ENCODE peak calls at places on chromosomes 1 and 21, in eight cellular contexts. K is GM23338, W is HepG2, O is upper lobe of left lung, X is stomach, G is transverse colon, U is suprapubic skin, S is Panc1. P is an unnamed sample.

GRCh38 chr1:109404838-109405237 is 7.1 kb upstream of the SORT1 start:
- DNase-seq in K (no peak), W (no peak), O (no peak), X (no peak), G (no peak), U (no peak), S (no peak), P (no peak)

GRCh38 chr1:147748687-147749350 is 11.6 kb downstream of the GJA5 start:
- DNase-seq in K (no peak), W (no peak), O (no peak), X (no peak), G (no peak), U (no peak), S (no peak), P (no peak)

GRCh38 chr1:45008516-45008915 is 2.6 kb downstream of the HECTD3 start:
- DNase-seq in K (no peak), W (no peak), O (no peak), X (no peak), G (no peak), U (no peak), S (no peak), P (no peak)

GRCh38 chr21:33314096-33314495 is 10.7 kb upstream of the IFNAR1 start:
- DNase-seq in K (no peak), W (no peak), O (no peak), X (no peak), G (no peak), U (no peak), S (no peak), P (no peak)

GRCh38 chr1:149995927-149996326 is 14.6 kb downstream of the OTUD7B start:
- DNase-seq in K (peak), W (no peak), O (no peak), X (no peak), G (no peak), U (no peak), S (no peak), P (no peak)

GRCh38 chr1:210446479-210446878 is 117.8 kb downstream of the HHAT start:
- DNase-seq in K (no peak), W (no peak), O (no peak), X (no peak), G (no peak), U (no peak), S (no peak), P (no peak)

GRCh38 chr1:229554886-229555621 is 3.5 kb downstream of the ABCB10 start:
- DNase-seq in K (no peak), W (no peak), O (no peak), X (no peak), G (no peak), U (no peak), S (no peak), P (no peak)

GRCh38 chr1:151145158-151146071 is 1.0 kb downstream of the SEMA6C start:
- DNase-seq in K (peak), W (no peak), O (peak), X (no peak), G (no peak), U (no peak), S (no peak), P (peak)

GRCh38 chr1:98323906-98324358 is 337.6 kb upstream of the SNX7 start:
- DNase-seq in K (peak), W (no peak), O (no peak), X (peak), G (peak), U (no peak), S (peak), P (no peak)

GRCh38 chr1:235633220-235633540 is 16.4 kb downstream of the GNG4 start:
- DNase-seq in K (no peak), W (no peak), O (no peak), X (no peak), G (no peak), U (no peak), S (no peak), P (no peak)

GRCh38 chr1:171161431-171161830 is 23.7 kb upstream of the FMO2 start:
- DNase-seq in K (no peak), W (no peak), O (no peak), X (no peak), G (no peak), U (no peak), S (no peak), P (no peak)

GRCh38 chr1:30366914-30367313 is 356.5 kb downstream of the MATN1 start:
- DNase-seq in K (peak), W (no peak), O (no peak), X (no peak), G (no peak), U (no peak), S (no peak), P (no peak)

GRCh38 chr1:16205891-16206546 is 6.4 kb downstream of the ARHGEF19 start:
- DNase-seq in K (no peak), W (no peak), O (peak), X (no peak), G (no peak), U (no peak), S (no peak), P (no peak)

GRCh38 chr1:55140546-55140983 is 74.6 kb downstream of the USP24 start:
- DNase-seq in K (peak), W (peak), O (no peak), X (peak), G (peak), U (no peak), S (peak), P (no peak)

GRCh38 chr1:201026234-201026633 is 2.7 kb upstream of the KIF21B start:
- DNase-seq in K (no peak), W (no peak), O (no peak), X (no peak), G (no peak), U (no peak), S (no peak), P (no peak)

GRCh38 chr1:201022824-201023516 is 544 bp downstream of the KIF21B start:
- DNase-seq in K (peak), W (no peak), O (peak), X (no peak), G (peak), U (no peak), S (no peak), P (no peak)

GRCh38 chr1:201023517-201023902 is at the start of gene KIF21B:
- DNase-seq in K (peak), W (peak), O (peak), X (peak), G (peak), U (no peak), S (no peak), P (no peak)

GRCh38 chr1:201025571-201026002 is 2.1 kb upstream of the KIF21B start:
- DNase-seq in K (peak), W (no peak), O (no peak), X (no peak), G (no peak), U (no peak), S (no peak), P (no peak)

GRCh38 chr1:201024251-201024998 is 911 bp upstream of the KIF21B start:
- DNase-seq in K (peak), W (peak), O (no peak), X (no peak), G (no peak), U (no peak), S (no peak), P (no peak)
- TF ChIP-seq POLR2AphosphoS5 in K (no peak), W (no peak), O (no peak), X (no peak), G (no peak), U (no peak), S (no peak), P (no peak)

DNA sequence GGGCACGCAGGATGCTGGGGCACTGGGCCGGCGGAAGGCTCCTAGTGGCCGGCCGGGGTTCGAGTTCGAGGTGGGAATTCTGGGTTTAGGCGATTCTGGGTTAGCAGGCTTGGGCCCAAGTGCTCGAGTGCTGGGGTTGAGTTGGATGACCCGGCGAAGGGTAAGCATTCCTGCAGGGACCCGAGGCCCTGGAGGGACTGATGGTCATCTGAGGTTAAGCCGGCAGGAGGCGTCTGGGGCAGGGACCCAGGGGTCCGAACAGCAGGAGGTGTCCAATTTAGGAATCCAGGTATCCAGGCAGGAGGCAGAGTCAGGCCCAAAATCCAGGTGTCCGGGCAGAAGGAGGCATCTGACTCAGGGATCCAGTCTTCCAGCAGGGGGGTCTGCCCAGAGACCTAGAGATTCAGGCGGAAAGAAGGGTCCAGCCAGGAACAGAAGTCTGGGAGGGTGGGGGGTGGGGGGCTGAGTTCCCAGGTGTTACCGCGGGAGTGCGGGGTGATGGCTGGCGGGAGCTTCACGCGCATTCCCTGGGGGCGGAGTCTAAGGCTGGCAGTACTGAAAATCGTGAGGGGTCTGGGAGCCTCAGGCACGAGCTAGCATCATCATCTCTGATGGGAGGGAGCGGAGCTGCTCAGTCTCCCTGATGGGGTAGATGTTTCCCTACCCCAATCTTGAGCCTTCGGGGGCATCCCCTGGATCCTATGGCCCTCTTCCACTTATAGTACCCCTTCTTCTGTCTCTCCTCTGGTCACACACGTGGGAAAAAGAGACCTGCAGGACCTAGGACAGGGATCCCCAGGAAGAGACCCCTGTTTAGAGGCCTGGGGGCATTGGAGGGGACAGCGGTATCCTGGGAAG is 585 bp downstream of the GPR3 start:
- DNase-seq in K (peak), W (no peak), O (no peak), X (no peak), G (no peak), U (no peak), S (no peak), P (no peak)
- TF ChIP-seq CTCF in K (peak), W (peak), O (no peak), X (no peak), G (no peak), U (no peak), S (peak), P (no peak)

GRCh38 chr1:214379254-214379970 is 98.5 kb downstream of the SMYD2 start:
- DNase-seq in K (peak), W (no peak), O (no peak), X (no peak), G (no peak), U (no peak), S (no peak), P (no peak)
- TF ChIP-seq POLR2AphosphoS5 in K (no peak), W (no peak), O (no peak), X (no peak), G (no peak), U (no peak), S (no peak), P (no peak)

GRCh38 chr1:202968895-202969295 is 1.8 kb upstream of the CYB5R1 start:
- DNase-seq in K (peak), W (peak), O (no peak), X (peak), G (peak), U (no peak), S (peak), P (peak)
- TF ChIP-seq CTCF in K (peak), W (peak), O (peak), X (peak), G (peak), U (peak), S (peak), P (peak)

P was measured in breast epithelium.